ENCODE peak calls at places on chromosome 14, in five cellular contexts. A is A549, W is GM12878, S is SK-N-SH, H is K562. M is an unnamed sample.

GRCh38 chr14:97459180-97459579 is 662.0 kb downstream of the VRK1 start:
- DNase-seq in A (no peak), W (no peak), S (no peak), H (no peak), M (no peak)

GRCh38 chr14:39015360-39015961 is 87.6 kb downstream of the SEC23A start:
- DNase-seq in A (peak), W (no peak), S (peak), H (peak), M (peak)

GRCh38 chr14:73462078-73462715 is 3.9 kb upstream of the NUMB start:
- DNase-seq in A (peak), W (no peak), S (peak), H (peak), M (peak)

GRCh38 chr14:95525999-95526398 is 8.9 kb upstream of the GLRX5 start:
- DNase-seq in A (no peak), W (no peak), S (no peak), H (no peak), M (no peak)

GRCh38 chr14:55976219-55976618 is 142.0 kb upstream of the PELI2 start:
- DNase-seq in A (no peak), W (no peak), S (no peak), H (no peak), M (no peak)

GRCh38 chr14:62436256-62436655 is 609.0 kb downstream of the KCNH5 start:
- DNase-seq in A (no peak), W (no peak), S (no peak), H (no peak), M (no peak)

GRCh38 chr14:51395361-51395849 is 155.4 kb downstream of the TMX1 start:
- DNase-seq in A (peak), W (no peak), S (peak), H (no peak), M (peak)

GRCh38 chr14:24430143-24430681 is 458 bp downstream of the KHNYN start:
- DNase-seq in A (peak), W (no peak), S (peak), H (peak), M (peak)

GRCh38 chr14:26941521-26941920 is 343.7 kb upstream of the NOVA1 start:
- DNase-seq in A (no peak), W (no peak), S (no peak), H (no peak), M (no peak)

GRCh38 chr14:59330455-59330854 is 134.7 kb downstream of the GPR135 start:
- DNase-seq in A (no peak), W (no peak), S (no peak), H (no peak), M (peak)

DNA sequence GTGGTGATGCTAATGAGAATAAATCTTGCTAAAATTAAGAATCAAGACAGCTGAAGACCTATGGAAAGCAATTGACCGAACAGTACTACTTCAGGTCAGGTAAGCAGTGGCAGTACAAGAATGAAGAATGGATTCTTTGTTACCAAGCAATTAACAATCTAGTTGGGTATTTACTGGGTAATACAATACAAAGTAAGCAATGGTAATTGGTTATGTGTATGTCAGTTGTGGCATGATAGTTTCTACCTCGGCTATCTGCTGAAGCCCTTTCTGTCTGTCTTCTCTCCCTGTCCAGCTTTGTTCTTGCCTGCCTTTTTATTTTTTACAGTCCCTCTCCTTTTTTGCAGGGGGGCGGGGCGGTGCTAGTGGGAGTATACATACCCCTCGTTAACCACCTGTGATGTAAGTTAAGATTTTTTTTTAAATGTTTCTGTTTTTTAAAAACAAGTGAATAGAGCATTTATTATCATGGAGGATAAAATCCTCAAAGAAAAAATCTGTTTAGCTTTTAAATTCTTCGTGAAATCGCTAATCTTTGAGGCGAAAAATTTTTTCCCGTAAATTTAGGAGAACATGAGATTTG is 75.9 kb downstream of the RCOR1 start:
- DNase-seq in A (no peak), W (no peak), S (no peak), H (no peak), M (no peak)
- TF ChIP-seq RCOR1 in A (no peak), W (no peak), S (no peak), H (no peak), M (no peak)

DNA sequence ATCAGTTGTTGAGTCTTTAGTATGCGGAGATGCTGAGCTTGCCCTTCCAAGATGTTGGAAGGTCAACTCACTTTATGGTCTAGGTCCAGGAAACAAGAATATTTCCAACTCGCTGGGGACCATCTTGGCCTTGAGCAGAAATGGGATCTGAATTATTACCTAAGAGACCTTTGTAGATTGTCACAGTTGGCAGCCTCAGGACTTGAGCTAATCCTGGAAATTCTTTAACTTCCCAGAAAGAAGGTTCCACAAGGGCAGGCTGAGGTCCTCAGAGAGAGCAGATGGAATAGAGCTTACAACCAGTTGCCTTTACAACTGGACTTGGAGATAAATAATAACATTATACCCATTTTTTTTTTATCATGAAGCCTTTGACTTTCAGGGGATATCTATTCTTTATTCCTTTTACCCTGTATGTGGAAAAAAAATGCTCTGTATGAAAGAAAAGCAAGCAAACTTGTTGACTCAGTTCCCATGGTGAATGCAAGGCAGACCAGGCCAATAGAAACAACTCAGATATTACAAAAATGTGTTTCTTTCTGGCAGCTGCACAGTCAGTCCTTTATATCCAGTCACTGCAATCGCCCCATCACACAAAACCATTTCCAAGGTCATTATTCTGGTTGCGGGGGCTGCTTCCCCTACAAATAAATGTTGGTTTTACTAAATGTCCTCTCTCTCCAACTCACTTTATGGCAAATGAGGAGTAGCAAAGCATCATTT is 401.4 kb downstream of the ZFP36L1 start:
- DNase-seq in A (no peak), W (no peak), S (no peak), H (no peak), M (peak)
- TF ChIP-seq RCOR1 in A (no peak), W (no peak), S (no peak), H (no peak), M (no peak)

DNA sequence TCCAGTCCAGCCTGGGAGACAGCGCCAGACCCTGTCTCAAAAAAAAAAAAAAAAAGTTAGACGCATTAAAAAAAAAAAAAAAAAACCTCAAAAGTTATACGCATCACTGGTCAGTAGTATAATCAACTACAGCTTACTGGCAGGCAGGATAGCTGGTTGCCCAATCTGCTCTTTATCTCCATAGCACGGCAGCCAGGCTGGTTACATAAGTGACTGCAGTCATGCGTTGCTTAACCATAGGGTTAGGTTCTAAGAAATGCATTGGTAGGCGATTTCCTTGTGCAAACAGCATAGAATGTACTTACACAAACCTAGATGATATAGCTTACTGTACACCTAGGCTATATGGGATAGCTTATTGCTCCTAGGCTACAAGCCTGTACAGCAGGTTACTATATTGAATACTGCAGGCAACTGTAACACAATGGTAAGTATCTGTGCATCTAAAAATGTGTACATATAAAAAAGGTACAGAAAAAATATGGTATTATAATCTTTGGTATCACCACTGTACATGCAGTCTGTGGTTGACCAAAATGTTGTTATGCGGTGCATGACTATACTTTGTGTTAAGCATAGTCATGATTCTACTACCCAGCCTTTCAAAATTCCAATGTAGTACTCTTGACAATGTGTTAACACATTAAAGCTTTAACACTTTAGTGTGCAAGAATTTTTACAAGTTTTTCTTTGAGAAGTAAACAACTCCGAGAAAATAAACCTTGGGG is 8.1 kb downstream of the L2HGDH start:
- DNase-seq in A (no peak), W (no peak), S (no peak), H (no peak), M (peak)
- TF ChIP-seq RCOR1 in A (no peak), W (no peak), S (no peak), H (no peak), M (no peak)

GRCh38 chr14:90382491-90383125 is 14.2 kb upstream of the CALM1 start:
- DNase-seq in A (peak), W (no peak), S (peak), H (no peak), M (peak)

GRCh38 chr14:90381999-90382451 is 14.8 kb upstream of the CALM1 start:
- DNase-seq in A (no peak), W (no peak), S (peak), H (peak), M (no peak)

GRCh38 chr14:90383731-90384542 is 12.9 kb upstream of the CALM1 start:
- DNase-seq in A (no peak), W (no peak), S (peak), H (peak), M (peak)

GRCh38 chr14:90383126-90383730 is 13.6 kb upstream of the CALM1 start:
- DNase-seq in A (peak), W (peak), S (peak), H (peak), M (peak)

GRCh38 chr14:90381011-90381790 is 15.6 kb upstream of the CALM1 start:
- DNase-seq in A (no peak), W (no peak), S (no peak), H (no peak), M (no peak)
- TF ChIP-seq RCOR1 in A (no peak), W (no peak), S (no peak), H (no peak), M (no peak)

GRCh38 chr14:53496668-53497067 is 343.5 kb upstream of the DDHD1 start:
- DNase-seq in A (no peak), W (no peak), S (no peak), H (no peak), M (no peak)
- TF ChIP-seq RCOR1 in A (no peak), W (no peak), S (no peak), H (no peak), M (no peak)

M was measured in IMR-90.